ENCODE peak calls at places on chromosomes 6 and 20, in nine cellular contexts. Q is nephron progenitor cell; H is neural crest cell; J is GM13977; M is IMR-90; Y is HepG2; S is activated T-helper 1 cell treated with anti-CD3 and anti-CD28 coated beads, Interleukin-2, amount 50 U/mL, for 16 hours; U is A172; Z is cardiac muscle cell. I is an unnamed sample.

GRCh38 chr6:155157101-155157500 is 106.7 kb upstream of the CLDN20 start:
- DNase-seq in Q (no peak), H (no peak), J (no peak), M (no peak), Y (no peak), S (no peak), U (peak), Z (no peak), I (no peak)

GRCh38 chr6:22147983-22148797 is 148.6 kb downstream of the PRL start:
- DNase-seq in Q (peak), H (no peak), J (no peak), M (peak), Y (peak), S (no peak), U (peak), Z (peak), I (peak)

GRCh38 chr6:129206761-129207330 is 323.9 kb downstream of the LAMA2 start:
- DNase-seq in Q (no peak), H (no peak), J (no peak), M (no peak), Y (no peak), S (no peak), U (no peak), Z (no peak), I (peak)

GRCh38 chr20:6162239-6162638 is 39.4 kb upstream of the FERMT1 start:
- DNase-seq in Q (no peak), H (no peak), J (no peak), M (no peak), Y (no peak), S (no peak), U (no peak), Z (peak), I (no peak)

GRCh38 chr6:44189257-44189656 is 27.5 kb upstream of the MYMX start:
- DNase-seq in Q (no peak), H (no peak), J (no peak), M (no peak), Y (no peak), S (no peak), U (no peak), Z (no peak), I (no peak)

GRCh38 chr6:5025911-5026819 is 22.3 kb upstream of the RPP40 start:
- DNase-seq in Q (peak), H (peak), J (no peak), M (peak), Y (peak), S (no peak), U (no peak), Z (peak), I (no peak)

GRCh38 chr6:31402324-31403282 is 792 bp upstream of the MICA start:
- DNase-seq in Q (no peak), H (no peak), J (peak), M (no peak), Y (no peak), S (no peak), U (no peak), Z (peak), I (no peak)

GRCh38 chr20:63409834-63410435 is 48.8 kb upstream of the CHRNA4 start:
- DNase-seq in Q (no peak), H (no peak), J (no peak), M (no peak), Y (no peak), S (no peak), U (no peak), Z (no peak), I (peak)

GRCh38 chr20:658731-659291 is 5.8 kb upstream of the SRXN1 start:
- DNase-seq in Q (no peak), H (no peak), J (no peak), M (no peak), Y (no peak), S (no peak), U (no peak), Z (no peak), I (no peak)

GRCh38 chr20:40648505-40649072 is 40.4 kb downstream of the MAFB start:
- DNase-seq in Q (no peak), H (no peak), J (no peak), M (no peak), Y (peak), S (no peak), U (no peak), Z (no peak), I (no peak)

GRCh38 chr6:101462576-101462975 is 69.1 kb downstream of the GRIK2 start:
- DNase-seq in Q (no peak), H (no peak), J (no peak), M (peak), Y (no peak), S (no peak), U (no peak), Z (peak), I (no peak)

GRCh38 chr6:82396964-82397761 is 33.5 kb downstream of the TPBG start:
- DNase-seq in Q (no peak), H (no peak), J (no peak), M (peak), Y (no peak), S (no peak), U (peak), Z (peak), I (no peak)

GRCh38 chr20:38156280-38156679 is 8.8 kb downstream of the TGM2 start:
- DNase-seq in Q (no peak), H (no peak), J (no peak), M (no peak), Y (no peak), S (no peak), U (no peak), Z (no peak), I (no peak)

GRCh38 chr20:40319741-40320499 is 369.1 kb downstream of the MAFB start:
- DNase-seq in Q (no peak), H (no peak), J (no peak), M (no peak), Y (no peak), S (no peak), U (no peak), Z (no peak), I (no peak)

GRCh38 chr20:35979528-35979927 is 11.1 kb downstream of the CNBD2 start:
- DNase-seq in Q (no peak), H (no peak), J (no peak), M (no peak), Y (no peak), S (no peak), U (no peak), Z (no peak), I (no peak)

GRCh38 chr20:3557237-3557636 is 86.4 kb downstream of the ATRN start:
- DNase-seq in Q (no peak), H (no peak), J (no peak), M (no peak), Y (no peak), S (no peak), U (no peak), Z (no peak), I (no peak)

GRCh38 chr6:4647414-4648365 is 128.5 kb upstream of the CDYL start:
- DNase-seq in Q (peak), H (peak), J (no peak), M (peak), Y (peak), S (no peak), U (peak), Z (peak), I (peak)

GRCh38 chr6:34301408-34301807 is 52.6 kb upstream of the SMIM29 start:
- DNase-seq in Q (no peak), H (no peak), J (no peak), M (peak), Y (no peak), S (no peak), U (no peak), Z (peak), I (no peak)

GRCh38 chr20:59046862-59047261 is 4.3 kb upstream of the PRELID3B start:
- DNase-seq in Q (no peak), H (no peak), J (no peak), M (no peak), Y (no peak), S (no peak), U (no peak), Z (no peak), I (no peak)

GRCh38 chr6:125303512-125303854 is 1.7 kb upstream of the HDDC2 start:
- DNase-seq in Q (no peak), H (no peak), J (no peak), M (no peak), Y (no peak), S (no peak), U (no peak), Z (no peak), I (no peak)

GRCh38 chr20:24665741-24666191 is 196.3 kb downstream of the SYNDIG1 start:
- DNase-seq in Q (no peak), H (no peak), J (no peak), M (no peak), Y (no peak), S (no peak), U (no peak), Z (no peak), I (no peak)

GRCh38 chr6:148524509-148524908 is 181.9 kb downstream of the SASH1 start:
- DNase-seq in Q (no peak), H (no peak), J (no peak), M (peak), Y (no peak), S (no peak), U (peak), Z (peak), I (no peak)

GRCh38 chr6:12296255-12296573 is 6.1 kb downstream of the EDN1 start:
- DNase-seq in Q (no peak), H (no peak), J (no peak), M (peak), Y (peak), S (no peak), U (peak), Z (peak), I (no peak)

GRCh38 chr6:43120938-43121913 is 45.1 kb downstream of the PTK7 start:
- DNase-seq in Q (no peak), H (no peak), J (no peak), M (peak), Y (no peak), S (no peak), U (peak), Z (peak), I (no peak)

GRCh38 chr6:7152467-7152866 is 44.7 kb downstream of the RREB1 start:
- DNase-seq in Q (no peak), H (no peak), J (no peak), M (no peak), Y (no peak), S (no peak), U (no peak), Z (no peak), I (no peak)

GRCh38 chr6:27251672-27252251 is 4.3 kb downstream of the PRSS16 start:
- DNase-seq in Q (peak), H (peak), J (peak), M (peak), Y (no peak), S (peak), U (peak), Z (peak), I (peak)

GRCh38 chr6:167079853-167080297 is 43.0 kb upstream of the CCR6 start:
- DNase-seq in Q (no peak), H (no peak), J (peak), M (no peak), Y (no peak), S (no peak), U (no peak), Z (no peak), I (no peak)

GRCh38 chr6:157981395-157982296 is at the start of gene SYNJ2:
- DNase-seq in Q (peak), H (peak), J (peak), M (peak), Y (peak), S (peak), U (peak), Z (peak), I (peak)

GRCh38 chr6:11224252-11224965 is 8.1 kb downstream of the NEDD9 start:
- DNase-seq in Q (no peak), H (no peak), J (peak), M (peak), Y (no peak), S (no peak), U (peak), Z (peak), I (no peak)

GRCh38 chr6:116461563-116462507 is 660 bp downstream of the CALHM6 start:
- DNase-seq in Q (peak), H (peak), J (peak), M (peak), Y (no peak), S (no peak), U (no peak), Z (peak), I (peak)

I was measured in NCI-H1930.